ENCODE peak calls at places on chromosomes 1 and 21, in seven cellular contexts. V is IMR-90, Y is heart right ventricle, Z is adrenal gland, G is neural progenitor cell, F is lower lobe of right lung, W is PC-3. P is an unnamed sample.

GRCh38 chr1:147560756-147561472 is 19.6 kb downstream of the BCL9 start:
- DNase-seq in V (no peak), Y (no peak), Z (no peak), G (no peak), F (no peak), W (peak; percentile 43), P (no peak)

GRCh38 chr1:90402893-90403849 is 313.9 kb downstream of the BARHL2 start:
- DNase-seq in V (peak; percentile 95), Y (no peak), Z (no peak), G (peak; percentile 59), F (no peak), W (peak; percentile 98), P (peak; percentile 90)

GRCh38 chr1:33824321-33824720 is 39.6 kb upstream of the HMGB4 start:
- DNase-seq in V (no peak), Y (no peak), Z (no peak), G (no peak), F (no peak), W (no peak), P (no peak)

GRCh38 chr1:39852214-39852791 is 31.0 kb downstream of the TRIT1 start:
- DNase-seq in V (peak; percentile 18), Y (no peak), Z (no peak), G (no peak), F (no peak), W (peak; percentile 87), P (no peak)

GRCh38 chr1:46301406-46302090 is 1.9 kb downstream of the LRRC41 start:
- DNase-seq in V (peak; percentile 37), Y (peak; percentile 60), Z (peak; percentile 53), G (peak; percentile 31), F (peak; percentile 67), W (peak; percentile 42), P (peak; percentile 65)

GRCh38 chr1:17844146-17844826 is 89.2 kb downstream of the ACTL8 start:
- DNase-seq in V (no peak), Y (no peak), Z (no peak), G (no peak), F (no peak), W (no peak), P (no peak)

GRCh38 chr1:39648496-39648895 is 9.1 kb upstream of the HEYL start:
- DNase-seq in V (no peak), Y (no peak), Z (no peak), G (no peak), F (no peak), W (no peak), P (no peak)

GRCh38 chr1:151157067-151157531 is 650 bp downstream of the TNFAIP8L2 start:
- DNase-seq in V (no peak), Y (no peak), Z (no peak), G (no peak), F (no peak), W (no peak), P (no peak)

GRCh38 chr1:94063379-94063778 is 57.6 kb downstream of the ABCA4 start:
- DNase-seq in V (peak; percentile 67), Y (peak; percentile 40), Z (peak; percentile 35), G (peak; percentile 52), F (no peak), W (peak; percentile 52), P (no peak)

GRCh38 chr21:42781150-42781980 is 98.0 kb downstream of the WDR4 start:
- DNase-seq in V (no peak), Y (no peak), Z (no peak), G (peak; percentile 49), F (no peak), W (peak; percentile 36), P (no peak)

GRCh38 chr1:40648928-40649591 is 16.4 kb downstream of the RIMS3 start:
- DNase-seq in V (no peak), Y (no peak), Z (no peak), G (no peak), F (no peak), W (no peak), P (no peak)

GRCh38 chr1:168373869-168374268 is 93.2 kb downstream of the TBX19 start:
- DNase-seq in V (no peak), Y (no peak), Z (no peak), G (no peak), F (no peak), W (peak; percentile 23), P (no peak)

GRCh38 chr1:233909195-233909594 is 4.7 kb downstream of the SLC35F3 start:
- DNase-seq in V (no peak), Y (no peak), Z (no peak), G (no peak), F (no peak), W (peak; percentile 100), P (peak; percentile 33)

GRCh38 chr1:231818342-231818741 is 191.8 kb downstream of the DISC1 start:
- DNase-seq in V (no peak), Y (peak; percentile 19), Z (no peak), G (no peak), F (no peak), W (no peak), P (no peak)

GRCh38 chr1:53076721-53077598 is 14.9 kb downstream of the PODN start:
- DNase-seq in V (no peak), Y (peak; percentile 9), Z (no peak), G (peak; percentile 60), F (peak; percentile 41), W (no peak), P (no peak)

GRCh38 chr1:210372931-210373627 is 44.4 kb downstream of the HHAT start:
- DNase-seq in V (no peak), Y (no peak), Z (no peak), G (no peak), F (no peak), W (no peak), P (no peak)

GRCh38 chr1:20216574-20216973 is 30.3 kb upstream of the PLA2G2C start:
- DNase-seq in V (peak; percentile 10), Y (no peak), Z (no peak), G (no peak), F (no peak), W (peak; percentile 71), P (no peak)

GRCh38 chr1:84479998-84480397 is 932 bp downstream of the RPF1 start:
- DNase-seq in V (peak; percentile 6), Y (no peak), Z (no peak), G (no peak), F (no peak), W (no peak), P (no peak)

GRCh38 chr1:5646486-5646885 is 345.7 kb downstream of the NPHP4 start:
- DNase-seq in V (no peak), Y (no peak), Z (no peak), G (no peak), F (no peak), W (no peak), P (no peak)

GRCh38 chr1:214026985-214027384 is 39.2 kb downstream of the PROX1 start:
- DNase-seq in V (no peak), Y (no peak), Z (no peak), G (no peak), F (no peak), W (no peak), P (no peak)

GRCh38 chr1:244955661-244956060 is 91.3 kb upstream of the HNRNPU start:
- DNase-seq in V (no peak), Y (no peak), Z (no peak), G (no peak), F (no peak), W (no peak), P (no peak)

GRCh38 chr1:156445789-156446263 is 54.7 kb downstream of the MEF2D start:
- DNase-seq in V (peak; percentile 69), Y (peak; percentile 82), Z (peak; percentile 76), G (peak; percentile 89), F (peak; percentile 84), W (peak; percentile 96), P (peak; percentile 86)

GRCh38 chr1:161367684-161368398 is at the start of gene CFAP126:
- DNase-seq in V (peak; percentile 70), Y (peak; percentile 35), Z (peak; percentile 87), G (peak; percentile 15), F (peak; percentile 75), W (peak; percentile 73), P (peak; percentile 60)

GRCh38 chr1:145960468-145961108 is 2.8 kb upstream of the LIX1L start:
- DNase-seq in V (peak; percentile 51), Y (peak; percentile 87), Z (peak; percentile 80), G (peak; percentile 90), F (peak; percentile 83), W (peak; percentile 46), P (peak; percentile 83)

GRCh38 chr1:27869719-27870085 is 2.6 kb upstream of the THEMIS2 start:
- DNase-seq in V (no peak), Y (no peak), Z (no peak), G (no peak), F (no peak), W (no peak), P (no peak)

GRCh38 chr1:29121516-29121937 is 2.2 kb downstream of the TMEM200B start:
- DNase-seq in V (no peak), Y (no peak), Z (no peak), G (no peak), F (no peak), W (no peak), P (no peak)
- H3K4me3 ChIP-seq in V (peak overlapping the region; percentile 54), Y (peak overlapping the region; percentile 67), Z (peak overlapping the region; percentile 95), G (peak overlapping the region; percentile 59), F (peak overlapping the region; percentile 70), W (peak overlapping the region; percentile 81), P (no peak overlapping the region)

GRCh38 chr1:4095466-4095865 is 195.4 kb upstream of the C1orf174 start:
- DNase-seq in V (no peak), Y (no peak), Z (no peak), G (no peak), F (no peak), W (no peak), P (no peak)
- H3K27me3 ChIP-seq in V (no peaks in the 10 kb centered on the region), Y (no peaks in the 10 kb centered on the region), Z (no peaks in the 10 kb centered on the region), G (no peaks in the 10 kb centered on the region), F (peaks cover under 1% of the 10 kb centered on the region), W (no peaks in the 10 kb centered on the region), P (no peaks in the 10 kb centered on the region)

DNA sequence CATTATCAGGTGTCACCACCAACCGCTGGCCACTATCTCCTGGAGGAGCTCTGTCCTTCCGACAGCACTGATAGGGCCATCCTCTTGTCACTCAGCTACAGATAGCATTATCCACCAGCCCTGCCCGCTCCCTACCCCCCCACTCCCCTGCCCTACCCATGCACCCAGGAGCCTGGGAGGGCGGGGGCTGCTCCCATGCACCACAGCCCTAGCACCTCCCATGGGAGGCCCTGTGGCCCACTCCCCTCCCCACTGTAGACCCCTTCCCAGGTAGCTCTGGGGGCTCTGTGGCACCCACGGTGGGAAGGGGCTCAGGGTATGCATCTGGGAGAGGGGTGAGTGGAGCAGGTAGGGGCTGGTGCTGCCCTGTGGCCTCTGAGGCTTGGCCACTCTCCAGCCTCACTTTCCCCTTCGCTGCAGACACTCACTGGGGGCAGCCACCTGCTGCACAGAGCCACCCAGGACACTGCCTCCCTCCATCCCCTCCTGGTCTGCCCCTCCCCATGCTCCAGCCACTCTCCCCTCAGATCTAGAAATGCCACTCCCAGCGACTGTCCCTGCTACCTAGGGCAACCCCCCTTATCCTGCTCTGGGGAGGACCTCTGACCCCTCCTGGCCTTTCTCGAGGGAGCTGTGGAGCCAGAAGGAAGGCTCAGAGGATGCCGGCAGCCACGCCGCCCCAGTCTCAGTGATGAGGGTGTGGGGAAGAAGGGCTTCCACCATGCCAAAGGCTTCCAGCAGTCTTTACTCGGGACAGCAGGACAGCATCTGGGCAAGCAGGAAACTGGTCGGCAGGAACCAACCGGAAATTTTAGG is 58.5 kb downstream of the WNT9A start:
- DNase-seq in V (no peak), Y (no peak), Z (peak; percentile 15), G (no peak), F (peak; percentile 41), W (no peak), P (no peak)
- H3K4me1 ChIP-seq in V (no peaks in the 10 kb centered on the region), Y (peaks cover 25% of the 10 kb centered on the region), Z (peaks cover 8% of the 10 kb centered on the region), G (peaks cover 29% of the 10 kb centered on the region), F (peaks cover 25% of the 10 kb centered on the region), W (peaks cover 16% of the 10 kb centered on the region), P (peaks cover 54% of the 10 kb centered on the region)

GRCh38 chr1:37923551-37923889 is 23.3 kb downstream of the INPP5B start:
- DNase-seq in V (no peak), Y (no peak), Z (no peak), G (no peak), F (no peak), W (no peak), P (no peak)
- H3K4me3 ChIP-seq in V (no peak overlapping the region), Y (no peak overlapping the region), Z (no peak overlapping the region), G (no peak overlapping the region), F (no peak overlapping the region), W (no peak overlapping the region), P (no peak overlapping the region)

P was measured in SJSA1.